ENCODE peak calls at places on chromosomes 5 and 9, in ten cellular contexts. X, O, V, L, B, P, C, F, A and M are unnamed samples.

GRCh38 chr9:124852829-124853531 is at the start of gene WDR38:
- DNase-seq in C (peak; percentile 51), O (peak; percentile 63), L (peak; percentile 18), F (peak; percentile 92), X (peak; percentile 82), P (peak; percentile 80), B (peak; percentile 78), V (no peak), A (peak; percentile 84), M (peak; percentile 91)

GRCh38 chr5:133962131-133962530 is 6.3 kb downstream of the C5orf15 start:
- DNase-seq in F (no peak), C (no peak), A (no peak), B (no peak), V (no peak), X (no peak), L (no peak), P (no peak), O (no peak), M (no peak)

GRCh38 chr9:133711428-133712220 is 26.5 kb downstream of the SARDH start:
- DNase-seq in X (no peak), P (no peak), F (no peak), L (no peak), V (no peak), O (peak; percentile 7), A (no peak), C (no peak), B (no peak), M (peak; percentile 73)

GRCh38 chr9:90044710-90045151 is 439.9 kb downstream of the GADD45G start:
- DNase-seq in A (no peak), O (no peak), X (no peak), P (peak; percentile 70), V (no peak), F (no peak), B (no peak), L (no peak), C (no peak), M (no peak)

GRCh38 chr5:150350524-150351344 is 6.8 kb upstream of the TCOF1 start:
- DNase-seq in A (peak; percentile 68), P (peak; percentile 91), X (peak; percentile 63), L (peak; percentile 14), C (no peak), O (peak; percentile 71), B (peak; percentile 10), F (peak; percentile 54), V (peak; percentile 51), M (peak; percentile 76)

GRCh38 chr5:33850100-33850594 is 41.6 kb downstream of the ADAMTS12 start:
- DNase-seq in O (peak; percentile 63), A (no peak), L (no peak), P (peak; percentile 45), X (no peak), V (peak; percentile 90), B (no peak), F (no peak), C (peak; percentile 6), M (no peak)

GRCh38 chr9:110161940-110162339 is 46.0 kb downstream of the C9orf152 start:
- DNase-seq in X (no peak), P (no peak), C (no peak), B (no peak), F (no peak), O (no peak), A (no peak), L (no peak), V (no peak), M (no peak)

GRCh38 chr9:105278751-105279150 is 34.3 kb downstream of the SLC44A1 start:
- DNase-seq in C (no peak), P (no peak), B (no peak), X (no peak), V (no peak), F (no peak), A (no peak), L (no peak), O (no peak), M (no peak)

GRCh38 chr5:9437741-9438240 is 108.1 kb downstream of the SEMA5A start:
- DNase-seq in P (no peak), V (peak; percentile 92), O (peak; percentile 91), B (no peak), F (no peak), A (no peak), L (no peak), C (no peak), X (no peak), M (peak; percentile 68)

GRCh38 chr9:112061152-112061740 is 113.9 kb downstream of the SUSD1 start:
- DNase-seq in V (peak; percentile 90), B (peak; percentile 2), X (peak; percentile 44), A (peak; percentile 69), F (peak; percentile 32), L (peak; percentile 69), C (no peak), P (peak; percentile 92), O (peak; percentile 95), M (peak; percentile 88)

GRCh38 chr9:88991066-88992030 is at the start of gene S1PR3:
- DNase-seq in F (peak; percentile 57), L (no peak), P (peak; percentile 46), O (no peak), C (no peak), A (peak; percentile 75), V (no peak), X (peak; percentile 77), B (no peak), M (peak; percentile 80)

GRCh38 chr9:117555964-117556629 is 141.2 kb upstream of the ASTN2 start:
- DNase-seq in L (no peak), B (no peak), P (peak; percentile 79), V (no peak), A (peak; percentile 47), X (peak; percentile 22), O (peak; percentile 1), C (no peak), F (no peak), M (no peak)

GRCh38 chr5:97840643-97841042 is 657.6 kb upstream of the RIOK2 start:
- DNase-seq in V (no peak), F (no peak), O (no peak), X (no peak), B (no peak), C (no peak), L (no peak), P (peak; percentile 9), A (no peak), M (no peak)

GRCh38 chr9:19940808-19941207 is 152.0 kb upstream of the SLC24A2 start:
- DNase-seq in X (no peak), V (no peak), B (no peak), L (no peak), A (no peak), O (no peak), P (no peak), C (no peak), F (no peak), M (no peak)

GRCh38 chr5:141330299-141331080 is at the start of gene PCDHGA1:
- DNase-seq in V (no peak), B (no peak), X (no peak), P (peak; percentile 60), F (no peak), C (no peak), O (peak; percentile 52), L (no peak), A (no peak), M (no peak)